ENCODE peak calls at places on chromosomes 6 and 20, in five cellular contexts. W is T-helper 17 cell, C is aorta, T is astrocyte of the spinal cord, K is EL. D is an unnamed sample.
A peak's percentile ranks its signal among the peaks of the same experiment; 100 is the strongest.

GRCh38 chr20:52779125-52779524 is 193.0 kb upstream of the TSHZ2 start:
- DNase-seq in K (no peak), T (no peak), C (no peak), W (no peak), D (no peak)

GRCh38 chr6:15544321-15544900 is 118.4 kb downstream of the DTNBP1 start:
- DNase-seq in W (no peak), K (no peak), C (no peak), T (peak; percentile 37), D (no peak)

GRCh38 chr6:85468326-85468725 is 18.4 kb downstream of the NT5E start:
- DNase-seq in C (no peak), T (no peak), K (peak; percentile 80), W (no peak), D (no peak)

GRCh38 chr6:156977527-156978291 is 200.5 kb downstream of the ARID1B start:
- DNase-seq in K (no peak), W (no peak), C (no peak), T (peak; percentile 30), D (no peak)

GRCh38 chr6:38604700-38605099 is 35.0 kb downstream of the BTBD9 start:
- DNase-seq in K (peak; percentile 42), T (no peak), C (no peak), W (no peak), D (no peak)

GRCh38 chr6:122609881-122610689 is at the start of gene PKIB:
- DNase-seq in W (no peak), K (peak; percentile 76), C (peak; percentile 79), T (peak; percentile 82), D (peak; percentile 38)

GRCh38 chr20:36880741-36881250 is 4.9 kb downstream of the TLDC2 start:
- DNase-seq in T (no peak), C (no peak), W (no peak), K (no peak), D (no peak)

GRCh38 chr6:137927777-137928218 is 60.7 kb downstream of the TNFAIP3 start:
- DNase-seq in K (peak; percentile 42), C (peak; percentile 51), T (peak; percentile 29), W (peak; percentile 57), D (no peak)

GRCh38 chr20:53898558-53898931 is 171.8 kb downstream of the BCAS1 start:
- DNase-seq in W (no peak), C (no peak), T (no peak), K (no peak), D (no peak)

GRCh38 chr6:15065603-15066002 is 180.3 kb upstream of the JARID2 start:
- DNase-seq in T (no peak), W (no peak), K (peak; percentile 50), C (no peak), D (no peak)

GRCh38 chr6:150314230-150315188 is 54.3 kb upstream of the IYD start:
- DNase-seq in W (no peak), C (no peak), T (no peak), K (no peak), D (no peak)

GRCh38 chr6:50819527-50819905 is 845 bp downstream of the TFAP2B start:
- DNase-seq in T (no peak), K (no peak), W (no peak), C (no peak), D (no peak)

GRCh38 chr6:150057501-150057951 is 11.4 kb downstream of the ULBP3 start:
- DNase-seq in T (no peak), C (no peak), K (no peak), W (no peak), D (no peak)

GRCh38 chr20:61493798-61494305 is 241.8 kb downstream of the CDH4 start:
- DNase-seq in T (no peak), W (no peak), C (no peak), K (no peak), D (no peak)

GRCh38 chr6:144335315-144335861 is 50.3 kb downstream of the UTRN start:
- DNase-seq in T (no peak), C (no peak), W (no peak), K (no peak), D (no peak)

GRCh38 chr6:21958428-21958827 is 338.4 kb downstream of the PRL start:
- DNase-seq in T (no peak), C (no peak), W (no peak), K (no peak), D (no peak)

GRCh38 chr6:18584372-18584771 is 197.2 kb downstream of the RNF144B start:
- DNase-seq in C (no peak), W (no peak), K (no peak), T (no peak), D (no peak)

GRCh38 chr6:31888281-31889258 is 8.9 kb downstream of the EHMT2 start:
- DNase-seq in T (no peak), C (no peak), W (peak; percentile 42), K (no peak), D (peak; percentile 68)

GRCh38 chr6:27672113-27672799 is 199.4 kb upstream of the ZNF184 start:
- DNase-seq in C (no peak), T (peak; percentile 73), W (no peak), K (peak; percentile 84), D (no peak)

GRCh38 chr6:32943864-32944263 is 3.0 kb upstream of the HLA-DMB start:
- DNase-seq in C (no peak), W (no peak), K (no peak), T (no peak), D (no peak)

GRCh38 chr20:37541326-37541725 is 13.7 kb upstream of the BLCAP start:
- DNase-seq in W (no peak), T (no peak), K (no peak), C (no peak), D (no peak)

GRCh38 chr20:14775778-14776177 is 438.4 kb upstream of the FLRT3 start:
- DNase-seq in K (peak; percentile 60), T (peak; percentile 29), C (no peak), W (no peak), D (no peak)